ENCODE peak calls at places on chromosomes 16 and 17, in six cellular contexts. X is HepG2, P is upper lobe of left lung, D is A549, N is GM12878, I is K562. H is an unnamed sample.
A peak's percentile ranks its signal among the peaks of the same experiment; 100 is the strongest.

GRCh38 chr17:48002920-48003685 is 32.2 kb downstream of the CDK5RAP3 start:
- ATAC-seq in D (peak; percentile 25), X (no peak), N (peak; percentile 31), I (no peak), P (no peak), H (no peak)

GRCh38 chr17:44887971-44888955 is 11.0 kb downstream of the EFTUD2 start:
- ATAC-seq in I (no peak), X (peak; percentile 59), D (no peak), P (no peak), N (no peak), H (no peak)

GRCh38 chr16:89129378-89129777 is 35.7 kb downstream of the ACSF3 start:
- ATAC-seq in X (no peak), N (no peak), D (no peak), P (no peak), I (no peak), H (no peak)

GRCh38 chr17:52147431-52147830 is 11.1 kb downstream of the CA10 start:
- ATAC-seq in X (no peak), N (peak; percentile 85), D (no peak), P (no peak), I (no peak), H (no peak)

GRCh38 chr17:38815576-38816193 is 9.4 kb downstream of the CWC25 start:
- ATAC-seq in X (peak; percentile 34), P (no peak), D (peak; percentile 75), N (peak; percentile 52), I (no peak), H (no peak)

GRCh38 chr16:1192384-1193073 is 32.5 kb downstream of the TPSG1 start:
- ATAC-seq in N (no peak), D (peak; percentile 34), P (no peak), I (no peak), X (no peak), H (peak; percentile 65)

GRCh38 chr16:324451-325334 is 27.8 kb downstream of the AXIN1 start:
- ATAC-seq in P (no peak), X (no peak), D (no peak), I (peak; percentile 91), N (peak; percentile 87), H (no peak)

GRCh38 chr17:57478851-57479250 is 222.5 kb downstream of the MSI2 start:
- ATAC-seq in I (no peak), P (no peak), D (no peak), N (no peak), X (no peak), H (no peak)

GRCh38 chr17:38329284-38329683 is 14.5 kb downstream of the GPR179 start:
- ATAC-seq in D (no peak), X (no peak), P (no peak), I (no peak), N (no peak), H (no peak)

GRCh38 chr16:3112058-3112880 is at the start of gene ZNF205:
- ATAC-seq in X (peak; percentile 97), I (peak; percentile 91), P (peak; percentile 92), N (peak; percentile 44), D (peak; percentile 98), H (peak; percentile 89)

GRCh38 chr16:80932725-80933124 is 74.0 kb downstream of the CMC2 start:
- ATAC-seq in N (no peak), I (no peak), P (peak; percentile 65), D (peak; percentile 17), X (no peak), H (peak; percentile 70)

GRCh38 chr17:48576479-48577309 is 1.5 kb downstream of the HOXB4 start:
- ATAC-seq in X (no peak), P (no peak), D (peak; percentile 28), I (peak; percentile 21), N (no peak), H (peak; percentile 57)

GRCh38 chr16:14496047-14496770 is 133.9 kb downstream of the PARN start:
- ATAC-seq in P (no peak), I (no peak), N (no peak), X (no peak), D (no peak), H (no peak)

GRCh38 chr16:68785715-68786114 is 48.6 kb downstream of the CDH1 start:
- ATAC-seq in P (no peak), D (no peak), I (no peak), X (no peak), N (no peak), H (no peak)

GRCh38 chr16:88909431-88910210 is 43.2 kb upstream of the PABPN1L start:
- ATAC-seq in P (no peak), X (no peak), N (no peak), I (no peak), D (no peak), H (no peak)

GRCh38 chr17:56319531-56319930 is 166.3 kb downstream of the ANKFN1 start:
- ATAC-seq in N (peak; percentile 77), X (peak; percentile 86), I (peak; percentile 72), P (peak; percentile 56), D (peak; percentile 89), H (no peak)

GRCh38 chr16:240559-240958 is 5.9 kb downstream of the FAM234A start:
- ATAC-seq in I (no peak), X (no peak), P (no peak), N (no peak), D (no peak), H (no peak)

GRCh38 chr16:89473791-89474414 is 16.5 kb downstream of the ANKRD11 start:
- ATAC-seq in I (peak; percentile 19), P (peak; percentile 56), D (peak; percentile 25), N (no peak), X (no peak), H (no peak)

GRCh38 chr17:68835061-68835460 is 120.1 kb downstream of the ABCA8 start:
- ATAC-seq in I (no peak), X (no peak), D (no peak), N (no peak), P (no peak), H (no peak)

GRCh38 chr16:7449306-7449705 is 116.7 kb downstream of the RBFOX1 start:
- ATAC-seq in X (no peak), I (no peak), P (no peak), D (no peak), N (no peak), H (no peak)

GRCh38 chr16:11583171-11583570 is 3.5 kb downstream of the LITAF start:
- ATAC-seq in P (peak; percentile 3), X (no peak), I (no peak), N (no peak), D (no peak), H (no peak)

GRCh38 chr16:8589293-8590160 is 784 bp downstream of the TMEM114 start:
- ATAC-seq in I (no peak), N (no peak), D (no peak), X (peak; percentile 94), P (peak; percentile 24), H (no peak)

GRCh38 chr16:53121666-53122065 is 66.9 kb downstream of the CHD9 start:
- ATAC-seq in I (no peak), N (no peak), P (peak; percentile 26), X (no peak), D (no peak), H (no peak)

GRCh38 chr17:70936724-70937123 is 767.4 kb downstream of the KCNJ2 start:
- ATAC-seq in P (no peak), X (no peak), D (no peak), I (no peak), N (no peak), H (no peak)

GRCh38 chr16:75007443-75007842 is 8.6 kb downstream of the ZNRF1 start:
- ATAC-seq in D (no peak), N (peak; percentile 14), I (no peak), X (no peak), P (no peak), H (no peak)

DNA sequence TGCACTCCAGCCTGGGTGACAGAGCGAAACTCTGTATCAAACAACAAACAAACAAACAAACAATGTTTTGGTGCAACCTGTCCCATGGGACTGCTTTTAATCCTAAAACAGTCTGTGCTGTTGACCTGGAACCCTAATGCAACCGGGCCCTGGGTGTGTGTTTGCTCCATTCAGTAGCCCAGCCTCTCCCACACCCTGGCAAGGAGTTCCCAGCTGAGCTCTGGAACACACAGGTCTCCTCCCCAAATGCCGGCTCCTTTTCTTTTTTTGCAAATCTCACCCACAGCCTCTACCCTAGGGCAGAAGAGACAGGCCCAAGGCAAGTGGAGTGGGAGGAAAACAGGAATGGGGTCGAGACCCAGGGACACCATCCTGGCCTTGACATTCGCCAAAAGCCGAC is 29.8 kb upstream of the RASD1 start:
- ATAC-seq in X (no peak), I (no peak), N (no peak), P (no peak), D (no peak), H (no peak)
- TF ChIP-seq EP300 in X (no peak), I (no peak), N (no peak), P (no peak), D (no peak), H (no peak)

GRCh38 chr17:1561420-1562177 is 993 bp downstream of the PITPNA start:
- ATAC-seq in I (peak; percentile 72), P (peak; percentile 44), X (peak; percentile 68), N (peak; percentile 63), D (peak; percentile 58), H (peak; percentile 20)

GRCh38 chr17:1562178-1562643 is 381 bp downstream of the PITPNA start:
- ATAC-seq in I (peak; percentile 10), N (peak; percentile 28), X (peak; percentile 15), D (peak; percentile 9), P (peak; percentile 57), H (peak; percentile 76)

GRCh38 chr17:1559047-1559742 is 3.4 kb downstream of the PITPNA start:
- ATAC-seq in N (no peak), I (no peak), X (no peak), D (no peak), P (no peak), H (no peak)

GRCh38 chr17:1559743-1560581 is 2.6 kb downstream of the PITPNA start:
- ATAC-seq in D (no peak), I (no peak), X (no peak), P (no peak), N (no peak), H (no peak)

GRCh38 chr17:1560582-1561170 is 1.9 kb downstream of the PITPNA start:
- ATAC-seq in D (no peak), P (no peak), X (no peak), I (no peak), N (no peak), H (no peak)
- H3K4me3 ChIP-seq in D (no peak overlapping the region), P (no peak overlapping the region), X (peak overlapping the region; percentile 10), I (no peak overlapping the region), N (peak overlapping the region; percentile 86), H (no peak overlapping the region)

GRCh38 chr17:27544350-27545131 is 86.4 kb upstream of the LGALS9 start:
- ATAC-seq in N (peak; percentile 86), I (peak; percentile 75), D (no peak), X (no peak), P (no peak), H (no peak)
- TF ChIP-seq CTCF in N (peak; percentile 23), I (peak; percentile 23), D (no peak), X (no peak), P (no peak), H (no peak)

GRCh38 chr17:74855323-74855722 is 4.4 kb downstream of the GRIN2C start:
- ATAC-seq in X (no peak), D (no peak), I (no peak), P (no peak), N (no peak), H (no peak)

GRCh38 chr17:74854792-74855191 is 4.9 kb downstream of the GRIN2C start:
- ATAC-seq in P (no peak), D (no peak), X (no peak), I (no peak), N (no peak), H (no peak)

GRCh38 chr17:74853669-74854068 is 6.0 kb downstream of the GRIN2C start:
- ATAC-seq in N (no peak), I (no peak), D (no peak), P (no peak), X (no peak), H (no peak)

GRCh38 chr17:74858672-74859438 is 830 bp downstream of the GRIN2C start:
- ATAC-seq in X (no peak), I (no peak), N (no peak), P (no peak), D (no peak), H (no peak)

GRCh38 chr17:74856113-74856512 is 3.6 kb downstream of the GRIN2C start:
- ATAC-seq in P (no peak), N (no peak), D (no peak), I (no peak), X (no peak), H (no peak)
- TF ChIP-seq EP300 in P (no peak), N (no peak), D (no peak), I (no peak), X (no peak), H (no peak)

H was measured in gastroesophageal sphincter.